ENCODE peak calls at places on chromosome 22, in five cellular contexts. H is SK-N-SH, D is neural progenitor cell, T is IMR-90, C is OCI-LY7. O is an unnamed sample.
A peak's percentile ranks its signal among the peaks of the same experiment; 100 is the strongest.

GRCh38 chr22:24102366-24103200 is 78.7 kb upstream of the SUSD2 start:
- DNase-seq in H (no peak), C (no peak), T (no peak), D (no peak), O (no peak)

GRCh38 chr22:49466926-49467590 is 360.6 kb downstream of the BRD1 start:
- DNase-seq in H (no peak), C (peak; percentile 54), T (no peak), D (no peak), O (no peak)

GRCh38 chr22:49423125-49423650 is 404.5 kb downstream of the BRD1 start:
- DNase-seq in H (no peak), T (no peak), C (no peak), D (no peak), O (no peak)

GRCh38 chr22:49903322-49904039 is 14.8 kb downstream of the ALG12 start:
- DNase-seq in D (no peak), T (no peak), C (no peak), H (peak; percentile 84), O (no peak)

GRCh38 chr22:48898524-48899377 is 928.9 kb downstream of the BRD1 start:
- DNase-seq in D (no peak), C (no peak), H (no peak), T (no peak), O (no peak)

GRCh38 chr22:22759889-22760546 is 115.6 kb downstream of the GGTLC2 start:
- DNase-seq in T (no peak), C (no peak), H (no peak), D (no peak), O (no peak)

GRCh38 chr22:25942126-25942988 is 200.4 kb downstream of the MYO18B start:
- DNase-seq in T (no peak), H (no peak), C (no peak), D (no peak), O (no peak)

GRCh38 chr22:46104170-46104880 is 46.0 kb upstream of the PPARA start:
- DNase-seq in C (no peak), T (no peak), D (no peak), H (no peak), O (no peak)

GRCh38 chr22:17205432-17205831 is 13.8 kb downstream of the ADA2 start:
- DNase-seq in C (peak; percentile 55), H (no peak), D (no peak), T (no peak), O (no peak)

GRCh38 chr22:39302431-39302960 is 16.9 kb downstream of the RPL3 start:
- DNase-seq in D (no peak), C (no peak), T (no peak), H (no peak), O (no peak)

GRCh38 chr22:37456351-37456750 is 29.1 kb upstream of the ELFN2 start:
- DNase-seq in H (no peak), D (no peak), C (no peak), T (no peak), O (no peak)
- H3K4me2 ChIP-seq in H (peak overlapping the region; percentile 55), D (peak overlapping the region; percentile 20), C (no peak overlapping the region), T (no peak overlapping the region), O (no peak overlapping the region)

GRCh38 chr22:36350751-36351594 is 36.8 kb downstream of the MYH9 start:
- DNase-seq in D (no peak), H (no peak), T (peak; percentile 75), C (no peak), O (no peak)
- H3K27ac ChIP-seq in D (no peak overlapping the region), H (no peak overlapping the region), T (peak overlapping the region; percentile 90), C (no peak overlapping the region), O (peak overlapping the region; percentile 27)

GRCh38 chr22:30267382-30268302 is 991 bp upstream of the OSM start:
- DNase-seq in T (no peak), C (no peak), H (no peak), D (no peak), O (peak; percentile 95)
- H3K4me2 ChIP-seq in T (no peak overlapping the region), C (peak overlapping the region; percentile 89), H (no peak overlapping the region), D (no peak overlapping the region), O (peak overlapping the region; percentile 99)

GRCh38 chr22:27195516-27195915 is 538.1 kb downstream of the MIAT start:
- DNase-seq in H (no peak), D (no peak), T (no peak), C (no peak), O (no peak)
- H3K27ac ChIP-seq in H (no peak overlapping the region), D (no peak overlapping the region), T (no peak overlapping the region), C (no peak overlapping the region), O (no peak overlapping the region)

DNA sequence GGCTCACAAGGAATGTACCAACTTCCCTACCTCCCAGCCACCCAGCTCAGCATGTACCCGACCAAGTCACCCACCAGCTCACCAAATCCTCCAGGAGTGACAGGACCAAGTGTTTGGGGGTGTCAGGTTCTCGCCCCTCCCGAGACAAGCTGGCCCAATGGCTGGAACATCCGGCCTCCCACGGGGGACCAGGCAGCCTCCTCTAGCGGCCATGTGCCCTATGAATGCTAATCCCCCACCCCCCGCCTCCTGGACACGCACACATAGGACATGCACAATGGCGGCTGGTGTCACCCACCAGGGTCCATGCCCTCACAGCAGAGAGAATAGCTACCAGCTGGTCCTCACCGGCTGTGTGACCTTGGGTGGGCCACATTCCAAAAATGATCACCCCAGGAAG is 151.0 kb downstream of the MN1 start:
- DNase-seq in D (no peak), T (no peak), H (no peak), C (no peak), O (no peak)
- H3K4me2 ChIP-seq in D (no peak overlapping the region), T (no peak overlapping the region), H (no peak overlapping the region), C (no peak overlapping the region), O (no peak overlapping the region)

GRCh38 chr22:37267128-37267587 is 15.2 kb upstream of the CYTH4 start:
- DNase-seq in H (peak; percentile 91), D (peak; percentile 88), C (peak; percentile 78), T (no peak), O (peak; percentile 66)
- H3K27ac ChIP-seq in H (no peak overlapping the region), D (no peak overlapping the region), C (peak overlapping the region; percentile 22), T (peak overlapping the region; percentile 58), O (no peak overlapping the region)

DNA sequence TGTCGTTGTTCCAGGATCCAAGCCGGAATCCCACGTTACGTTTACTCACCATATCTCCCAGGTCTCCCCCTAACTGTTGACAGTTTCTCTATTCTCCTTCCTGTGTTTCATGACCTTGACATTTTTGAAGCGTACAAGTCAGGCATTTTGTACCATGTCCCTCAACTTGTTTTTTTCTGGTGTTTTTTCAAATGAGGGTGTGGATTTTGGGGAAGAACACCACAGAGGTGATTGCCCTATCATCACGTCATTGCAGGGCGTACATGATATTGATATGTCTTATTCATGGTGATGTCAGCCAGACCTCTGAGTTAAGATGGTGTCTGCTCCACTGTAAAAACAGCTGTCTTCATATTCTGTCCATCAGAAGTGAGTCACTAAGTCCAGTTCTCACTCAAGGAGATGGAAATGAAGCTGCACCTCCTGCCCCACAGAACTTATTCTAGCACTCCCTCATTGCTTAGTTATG is 28.3 kb upstream of the SOX10 start:
- DNase-seq in T (peak; percentile 85), C (no peak), H (no peak), D (no peak), O (no peak)
- H3K4me2 ChIP-seq in T (no peak overlapping the region), C (no peak overlapping the region), H (no peak overlapping the region), D (no peak overlapping the region), O (no peak overlapping the region)

GRCh38 chr22:32632650-32633049 is 158.0 kb downstream of the FBXO7 start:
- DNase-seq in T (no peak), D (no peak), H (peak; percentile 69), C (no peak), O (no peak)
- H3K27ac ChIP-seq in T (no peak overlapping the region), D (no peak overlapping the region), H (no peak overlapping the region), C (no peak overlapping the region), O (no peak overlapping the region)

GRCh38 chr22:47293368-47294221 is 531.1 kb downstream of the TBC1D22A start:
- DNase-seq in T (no peak), H (no peak), C (no peak), D (no peak), O (no peak)
- H3K4me2 ChIP-seq in T (no peak overlapping the region), H (no peak overlapping the region), C (no peak overlapping the region), D (no peak overlapping the region), O (no peak overlapping the region)

GRCh38 chr22:44732661-44733060 is 19.7 kb upstream of the ARHGAP8 start:
- DNase-seq in C (no peak), H (no peak), D (no peak), T (no peak), O (no peak)

GRCh38 chr22:44733426-44734106 is 18.8 kb upstream of the ARHGAP8 start:
- DNase-seq in H (peak; percentile 6), C (no peak), T (no peak), D (no peak), O (no peak)

GRCh38 chr22:44730490-44731356 is 21.7 kb upstream of the ARHGAP8 start:
- DNase-seq in H (peak; percentile 31), D (no peak), C (no peak), T (no peak), O (no peak)

GRCh38 chr22:44731357-44731970 is 20.9 kb upstream of the ARHGAP8 start:
- DNase-seq in D (no peak), T (no peak), C (no peak), H (peak; percentile 31), O (no peak)

GRCh38 chr22:44732017-44732561 is 20.3 kb upstream of the ARHGAP8 start:
- DNase-seq in H (peak; percentile 19), T (no peak), C (no peak), D (no peak), O (no peak)
- H3K27ac ChIP-seq in H (no peak overlapping the region), T (no peak overlapping the region), C (no peak overlapping the region), D (no peak overlapping the region), O (no peak overlapping the region)